ENCODE peak calls at places on chromosomes 6 and 20, in six cellular contexts. R, B, E, S, Z and J are unnamed samples.

GRCh38 chr6:146878564-146879343 is 280.0 kb downstream of the ADGB start:
- DNase-seq in R (no peak), B (no peak), E (no peak), S (no peak), Z (no peak), J (no peak)

GRCh38 chr20:63807654-63808053 is 23.4 kb downstream of the ZBTB46 start:
- DNase-seq in R (no peak), B (no peak), E (no peak), S (no peak), Z (no peak), J (no peak)

GRCh38 chr6:84606860-84607259 is 157.5 kb downstream of the TBX18 start:
- DNase-seq in R (no peak), B (no peak), E (no peak), S (no peak), Z (no peak), J (no peak)

GRCh38 chr20:31870703-31871601 is 518 bp downstream of the TTLL9 start:
- DNase-seq in R (no peak), B (no peak), E (no peak), S (no peak), Z (no peak), J (no peak)

GRCh38 chr6:160933256-160933655 is 58.3 kb upstream of the MAP3K4 start:
- DNase-seq in R (no peak), B (no peak), E (no peak), S (no peak), Z (no peak), J (no peak)

GRCh38 chr6:165685302-165685701 is 22.3 kb upstream of the PDE10A start:
- DNase-seq in R (no peak), B (no peak), E (no peak), S (no peak), Z (no peak), J (no peak)

GRCh38 chr20:22333885-22334545 is 250.4 kb downstream of the FOXA2 start:
- DNase-seq in R (no peak), B (peak; percentile 66), E (no peak), S (no peak), Z (peak; percentile 96), J (no peak)

GRCh38 chr6:111710439-111710838 is 104.8 kb upstream of the TRAF3IP2 start:
- DNase-seq in R (no peak), B (no peak), E (no peak), S (no peak), Z (no peak), J (no peak)

GRCh38 chr6:37868447-37868825 is 48.9 kb downstream of the ZFAND3 start:
- DNase-seq in R (no peak), B (no peak), E (no peak), S (no peak), Z (no peak), J (no peak)

GRCh38 chr6:46926481-46926880 is 4.7 kb upstream of the ADGRF5 start:
- DNase-seq in R (no peak), B (no peak), E (no peak), S (no peak), Z (peak; percentile 2), J (no peak)

GRCh38 chr20:18541741-18542140 is 25.5 kb upstream of the SMIM26 start:
- DNase-seq in R (no peak), B (no peak), E (no peak), S (no peak), Z (no peak), J (no peak)

GRCh38 chr6:89353702-89354392 is 1.3 kb upstream of the UBE2J1 start:
- DNase-seq in R (no peak), B (peak; percentile 86), E (no peak), S (no peak), Z (no peak), J (no peak)

GRCh38 chr6:108123946-108124345 is 41.9 kb upstream of the NR2E1 start:
- DNase-seq in R (no peak), B (no peak), E (no peak), S (no peak), Z (no peak), J (no peak)

GRCh38 chr6:79077680-79078056 is 386 bp downstream of the PHIP start:
- DNase-seq in R (no peak), B (peak; percentile 73), E (no peak), S (no peak), Z (peak; percentile 15), J (no peak)

GRCh38 chr20:48329676-48330644 is 497.8 kb downstream of the PREX1 start:
- DNase-seq in R (no peak), B (peak; percentile 29), E (no peak), S (no peak), Z (peak; percentile 39), J (no peak)

GRCh38 chr20:20521736-20522135 is 153.8 kb downstream of the INSM1 start:
- DNase-seq in R (no peak), B (no peak), E (no peak), S (no peak), Z (no peak), J (no peak)

GRCh38 chr6:135586388-135586787 is 88.8 kb upstream of the AHI1 start:
- DNase-seq in R (no peak), B (no peak), E (no peak), S (no peak), Z (no peak), J (no peak)

GRCh38 chr6:125918681-125919566 is 37.6 kb upstream of the HINT3 start:
- DNase-seq in R (no peak), B (no peak), E (no peak), S (no peak), Z (peak; percentile 25), J (no peak)

GRCh38 chr20:46027245-46027853 is 1.7 kb upstream of the SLC12A5 start:
- DNase-seq in R (no peak), B (peak; percentile 49), E (no peak), S (no peak), Z (peak; percentile 55), J (no peak)

GRCh38 chr6:98016565-98016964 is 733.5 kb upstream of the MMS22L start:
- DNase-seq in R (no peak), B (no peak), E (no peak), S (no peak), Z (no peak), J (no peak)

GRCh38 chr6:73523434-73524123 is 2.7 kb upstream of the EEF1A1 start:
- DNase-seq in R (peak; percentile 46), B (peak; percentile 87), E (peak; percentile 73), S (no peak), Z (no peak), J (peak; percentile 61)

GRCh38 chr20:38270869-38271608 is 10.5 kb upstream of the KIAA1755 start:
- DNase-seq in R (no peak), B (no peak), E (peak; percentile 92), S (no peak), Z (peak; percentile 30), J (peak; percentile 83)

GRCh38 chr6:103507052-103507451 is 1352.7 kb downstream of the HACE1 start:
- DNase-seq in R (no peak), B (no peak), E (no peak), S (no peak), Z (no peak), J (no peak)

GRCh38 chr6:170156448-170157375 is 134.2 kb downstream of the DLL1 start:
- DNase-seq in R (no peak), B (no peak), E (peak; percentile 65), S (no peak), Z (no peak), J (no peak)

DNA sequence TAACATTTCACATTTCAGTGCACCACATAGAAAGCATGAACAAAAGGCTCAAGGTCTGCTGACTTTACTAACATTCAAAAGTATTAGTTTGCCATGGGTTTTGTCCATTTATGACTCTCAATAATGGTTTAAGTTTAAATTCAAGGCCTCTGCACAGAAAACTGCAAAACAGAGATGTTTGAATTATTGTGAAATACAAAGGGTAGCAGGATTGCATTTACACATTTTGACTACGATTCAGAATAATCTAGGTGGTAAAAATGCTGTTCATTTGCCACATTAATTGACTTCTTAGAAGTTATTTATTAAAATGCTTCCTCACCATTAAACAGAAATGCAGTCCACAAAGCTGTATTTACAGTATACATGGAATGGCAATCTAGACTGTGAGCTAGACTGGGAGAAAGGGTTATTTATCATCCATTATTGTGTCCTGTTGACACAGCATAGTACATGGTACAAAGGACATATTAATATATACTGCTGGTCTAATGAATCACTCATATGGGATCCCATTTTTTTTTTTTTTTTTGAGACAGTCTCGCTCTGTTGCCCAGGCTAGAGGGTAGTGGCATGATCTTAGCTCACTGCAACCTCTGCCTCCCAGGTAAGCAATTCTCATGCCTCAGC is 18.0 kb downstream of the USP49 start:
- DNase-seq in R (no peak), B (no peak), E (no peak), S (no peak), Z (no peak), J (no peak)
- TF ChIP-seq CTCF in R (no peak), B (no peak), E (no peak), S (no peak), Z (no peak), J (no peak)

GRCh38 chr6:143064996-143065683 is 4.5 kb downstream of the AIG1 start:
- DNase-seq in R (no peak), B (no peak), E (no peak), S (no peak), Z (no peak), J (no peak)
- H3K4me1 ChIP-seq in R (peaks cover 11% of the 10 kb centered on the region), B (peaks cover 13% of the 10 kb centered on the region), E (no peaks in the 10 kb centered on the region), S (no peaks in the 10 kb centered on the region), Z (peaks cover 4% of the 10 kb centered on the region), J (peaks cover 9% of the 10 kb centered on the region)

DNA sequence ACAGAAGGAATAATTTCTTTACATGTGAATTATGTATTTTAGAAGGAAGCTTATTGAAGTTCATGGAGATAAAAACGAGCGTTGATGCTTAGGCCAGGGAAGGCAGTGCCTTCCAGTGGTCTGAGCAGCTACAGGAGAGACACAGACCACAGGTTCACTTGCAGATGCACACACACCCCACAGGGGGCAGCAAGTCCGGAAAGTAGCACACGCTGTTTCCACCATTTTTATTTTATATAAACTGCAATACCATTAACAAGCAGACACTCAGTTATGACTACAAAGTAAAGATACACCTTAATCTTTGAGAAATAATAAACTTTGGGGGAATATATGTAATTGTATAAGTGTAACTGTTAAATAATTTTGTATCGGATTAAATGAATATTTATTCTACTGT is 13.5 kb upstream of the DACT2 start:
- DNase-seq in R (no peak), B (peak; percentile 19), E (no peak), S (no peak), Z (peak; percentile 42), J (no peak)
- TF ChIP-seq CTCF in R (no peak), B (peak; percentile 69), E (no peak), S (peak; percentile 90), Z (no peak), J (peak; percentile 25)

GRCh38 chr20:33840759-33841438 is 29.8 kb downstream of the CHMP4B start:
- DNase-seq in R (no peak), B (no peak), E (no peak), S (no peak), Z (no peak), J (no peak)

GRCh38 chr20:33838035-33838864 is 27.1 kb downstream of the CHMP4B start:
- DNase-seq in R (no peak), B (no peak), E (no peak), S (no peak), Z (no peak), J (no peak)

GRCh38 chr20:33841439-33841799 is 30.3 kb downstream of the CHMP4B start:
- DNase-seq in R (no peak), B (no peak), E (no peak), S (no peak), Z (no peak), J (no peak)

GRCh38 chr20:33837096-33837830 is 26.1 kb downstream of the CHMP4B start:
- DNase-seq in R (no peak), B (peak; percentile 41), E (no peak), S (no peak), Z (no peak), J (no peak)

DNA sequence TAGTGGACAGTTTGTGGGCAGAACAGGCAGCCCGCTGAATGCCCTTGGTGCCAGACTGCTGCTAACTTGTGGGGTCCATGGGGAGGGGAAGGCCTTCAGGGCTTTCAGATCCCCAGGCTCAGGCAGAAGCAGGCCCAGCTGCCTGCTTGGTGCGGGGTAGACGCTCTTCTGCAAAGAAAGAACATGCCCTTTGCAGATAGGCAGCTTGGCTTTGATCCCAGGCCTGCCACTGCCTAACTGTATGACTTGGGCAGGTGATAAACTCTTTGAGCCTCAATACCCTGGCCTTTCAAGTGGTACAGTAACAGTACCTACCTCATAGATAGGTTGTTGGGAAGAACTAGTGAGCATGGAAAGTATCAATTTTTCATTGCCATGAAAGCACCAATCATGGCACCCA is 28.4 kb downstream of the CHMP4B start:
- DNase-seq in R (no peak), B (no peak), E (no peak), S (no peak), Z (no peak), J (peak; percentile 70)
- H3K4me1 ChIP-seq in R (peaks cover 58% of the 10 kb centered on the region), B (peaks cover 44% of the 10 kb centered on the region), E (no peaks in the 10 kb centered on the region), S (peaks cover 35% of the 10 kb centered on the region), Z (peaks cover 9% of the 10 kb centered on the region), J (peaks cover 82% of the 10 kb centered on the region)